ENCODE peak calls at places on chromosome 6, in nine cellular contexts. E, U, R, J, Y, X, W, O and B are unnamed samples.

GRCh38 chr6:113496157-113496556 is 361.0 kb upstream of the MARCKS start:
- DNase-seq in E (no peak), U (no peak), R (no peak), J (no peak), Y (peak), X (no peak), W (peak), O (no peak), B (no peak)

GRCh38 chr6:29926795-29927427 is 15.4 kb upstream of the HLA-A start:
- DNase-seq in E (no peak), U (peak), R (peak), J (peak), Y (peak), X (no peak), W (peak), O (no peak), B (peak)

GRCh38 chr6:156777866-156778614 is 862 bp downstream of the ARID1B start:
- DNase-seq in E (peak), U (peak), R (peak), J (peak), Y (peak), X (no peak), W (peak), O (no peak), B (peak)

GRCh38 chr6:1629316-1629715 is 19.6 kb downstream of the FOXC1 start:
- DNase-seq in E (no peak), U (no peak), R (no peak), J (no peak), Y (no peak), X (no peak), W (no peak), O (no peak), B (no peak)

GRCh38 chr6:134983823-134984222 is 33.9 kb upstream of the ALDH8A1 start:
- DNase-seq in E (no peak), U (no peak), R (no peak), J (no peak), Y (no peak), X (no peak), W (no peak), O (no peak), B (no peak)

GRCh38 chr6:87731080-87731479 is 29.0 kb upstream of the AKIRIN2 start:
- DNase-seq in E (no peak), U (no peak), R (no peak), J (no peak), Y (no peak), X (no peak), W (no peak), O (no peak), B (no peak)

GRCh38 chr6:150417899-150418824 is 49.4 kb downstream of the IYD start:
- DNase-seq in E (peak), U (peak), R (no peak), J (no peak), Y (peak), X (peak), W (peak), O (peak), B (peak)

GRCh38 chr6:149170564-149171452 is 146.7 kb upstream of the TAB2 start:
- DNase-seq in E (no peak), U (no peak), R (peak), J (no peak), Y (peak), X (no peak), W (no peak), O (no peak), B (no peak)

GRCh38 chr6:6780231-6780630 is 191.7 kb downstream of the LY86 start:
- DNase-seq in E (no peak), U (no peak), R (no peak), J (no peak), Y (no peak), X (no peak), W (no peak), O (no peak), B (no peak)

GRCh38 chr6:53009056-53009455 is 14.0 kb upstream of the GSTA4 start:
- DNase-seq in E (no peak), U (no peak), R (no peak), J (no peak), Y (no peak), X (no peak), W (no peak), O (no peak), B (no peak)

GRCh38 chr6:139625998-139626975 is 251.8 kb upstream of the CITED2 start:
- DNase-seq in E (peak), U (no peak), R (no peak), J (no peak), Y (peak), X (no peak), W (peak), O (no peak), B (no peak)

GRCh38 chr6:112979830-112980229 is 632.7 kb downstream of the RFPL4B start:
- DNase-seq in E (no peak), U (no peak), R (no peak), J (no peak), Y (peak), X (no peak), W (peak), O (peak), B (no peak)

GRCh38 chr6:166954118-166954713 is 2.1 kb downstream of the RNASET2 start:
- DNase-seq in E (no peak), U (no peak), R (no peak), J (no peak), Y (no peak), X (no peak), W (no peak), O (no peak), B (no peak)

GRCh38 chr6:26003102-26003694 is 40.6 kb downstream of the TRIM38 start:
- DNase-seq in E (no peak), U (peak), R (no peak), J (peak), Y (peak), X (peak), W (peak), O (no peak), B (peak)

GRCh38 chr6:4638641-4639040 is 137.6 kb upstream of the CDYL start:
- DNase-seq in E (no peak), U (no peak), R (no peak), J (no peak), Y (no peak), X (no peak), W (no peak), O (no peak), B (no peak)

GRCh38 chr6:111101987-111102386 is 14.7 kb downstream of the SLC16A10 start:
- DNase-seq in E (no peak), U (no peak), R (no peak), J (no peak), Y (no peak), X (no peak), W (no peak), O (no peak), B (no peak)

GRCh38 chr6:34295721-34296120 is 46.9 kb upstream of the SMIM29 start:
- DNase-seq in E (no peak), U (no peak), R (no peak), J (no peak), Y (no peak), X (no peak), W (peak), O (no peak), B (no peak)

GRCh38 chr6:52544325-52545022 is 32.4 kb downstream of the TRAM2 start:
- DNase-seq in E (no peak), U (no peak), R (no peak), J (no peak), Y (no peak), X (peak), W (no peak), O (no peak), B (no peak)

GRCh38 chr6:6694825-6695710 is 106.5 kb downstream of the LY86 start:
- DNase-seq in E (no peak), U (no peak), R (peak), J (peak), Y (peak), X (no peak), W (no peak), O (no peak), B (no peak)

GRCh38 chr6:85797993-85798392 is 155.3 kb upstream of the SYNCRIP start:
- DNase-seq in E (no peak), U (no peak), R (no peak), J (peak), Y (peak), X (no peak), W (peak), O (no peak), B (peak)

GRCh38 chr6:108762394-108762793 is 85.8 kb upstream of the ARMC2 start:
- DNase-seq in E (peak), U (no peak), R (no peak), J (no peak), Y (no peak), X (no peak), W (no peak), O (no peak), B (no peak)

GRCh38 chr6:55825402-55826051 is 49.9 kb downstream of the BMP5 start:
- DNase-seq in E (no peak), U (no peak), R (no peak), J (no peak), Y (peak), X (peak), W (peak), O (peak), B (no peak)